ENCODE peak calls at places on chromosomes 2 and 18, in eight cellular contexts. U is H1; H is CD4-positive, CD25-positive, alpha-beta regulatory T cell; C is ascending aorta; K is left lung; T is transverse colon; J is adrenal gland; V is Karpas-422. L is an unnamed sample. For H3K9me3, the result is how much of the 10 kb centered on the place peaks cover.

GRCh38 chr2:119428488-119429224 is 3.0 kb upstream of the TMEM37 start:
- DNase-seq in J (peak), C (peak), U (no peak), V (no peak), T (no peak), K (peak), H (no peak), L (no peak)

GRCh38 chr2:8086796-8087479 is 594.9 kb upstream of the ID2 start:
- DNase-seq in J (no peak), U (no peak), K (no peak), T (no peak), C (no peak), V (no peak), H (no peak), L (no peak)

GRCh38 chr2:26941486-26941885 is 29.0 kb upstream of the MAPRE3 start:
- DNase-seq in J (no peak), U (no peak), V (no peak), C (no peak), K (no peak), T (no peak), H (no peak), L (no peak)

GRCh38 chr2:19362652-19363473 is 4.4 kb upstream of the OSR1 start:
- DNase-seq in H (no peak), C (peak), J (peak), U (no peak), T (peak), V (peak), K (peak), L (peak)

GRCh38 chr2:219522111-219523030 is 8.1 kb downstream of the ASIC4 start:
- DNase-seq in C (no peak), V (no peak), H (no peak), T (no peak), K (no peak), U (no peak), J (no peak), L (no peak)

GRCh38 chr2:121128741-121129659 is 156.0 kb downstream of the TFCP2L1 start:
- DNase-seq in T (peak), H (no peak), K (peak), C (no peak), J (no peak), V (peak), U (no peak), L (no peak)

GRCh38 chr18:22466608-22467390 is 49.1 kb upstream of the CTAGE1 start:
- DNase-seq in T (no peak), V (no peak), C (no peak), K (peak), U (no peak), H (no peak), J (no peak), L (no peak)

GRCh38 chr2:32865399-32866068 is 81.2 kb upstream of the LTBP1 start:
- DNase-seq in K (no peak), C (no peak), J (no peak), H (no peak), V (no peak), T (no peak), U (no peak), L (no peak)

GRCh38 chr2:169999041-169999440 is 171.8 kb downstream of the UBR3 start:
- DNase-seq in H (no peak), C (no peak), J (no peak), K (no peak), U (no peak), T (no peak), V (no peak), L (no peak)

GRCh38 chr2:152106464-152106863 is 7.6 kb upstream of the CACNB4 start:
- DNase-seq in H (no peak), C (no peak), K (no peak), J (no peak), T (no peak), V (no peak), U (no peak), L (no peak)

DNA sequence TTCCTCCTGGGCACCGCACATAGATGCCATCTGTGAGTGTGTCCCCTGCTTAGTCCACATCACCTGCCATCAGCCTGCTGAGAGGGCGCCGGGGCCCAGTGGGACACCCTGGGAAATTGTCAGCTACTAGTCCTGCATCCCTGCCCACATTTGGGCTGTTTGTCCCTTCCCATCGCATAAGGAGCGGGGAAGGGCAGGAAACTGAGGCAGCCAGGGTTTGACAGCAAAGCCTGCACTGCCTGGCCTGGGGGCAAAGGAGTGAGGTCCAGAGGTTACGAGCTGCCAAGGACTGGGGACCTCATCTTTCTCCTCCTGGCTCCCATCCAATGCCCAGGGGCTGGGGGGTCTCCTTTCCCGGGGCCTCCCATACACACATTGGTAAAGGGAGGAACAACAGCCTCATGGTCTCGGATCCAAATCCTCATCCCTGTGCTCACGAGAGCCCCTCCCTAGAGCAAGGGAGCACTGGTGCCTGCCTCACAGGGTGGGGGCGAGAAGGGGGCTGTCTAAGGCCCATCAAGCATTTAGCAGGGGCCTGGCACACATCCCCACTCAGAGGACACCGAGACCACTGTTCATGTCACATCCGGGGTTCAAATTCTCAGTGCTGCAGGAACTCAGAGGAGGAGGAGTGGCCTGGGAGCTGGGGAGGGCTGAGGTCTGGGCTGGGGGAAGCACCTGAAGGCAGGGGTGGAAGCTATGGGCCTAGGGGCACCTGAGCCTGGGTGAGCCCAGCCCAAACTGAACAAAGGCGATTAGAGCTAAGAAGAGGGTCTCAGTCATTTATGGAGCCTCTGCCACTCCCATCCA is 113.8 kb downstream of the SMAD7 start:
- DNase-seq in K (no peak), H (no peak), U (no peak), T (no peak), C (peak), J (no peak), V (no peak), L (no peak)
- H3K27ac ChIP-seq in K (no peak), H (no peak), U (no peak), T (no peak), C (peak), J (no peak), V (no peak), L (no peak)

GRCh38 chr2:24485191-24485590 is 5.9 kb upstream of the NCOA1 start:
- DNase-seq in T (no peak), C (no peak), K (no peak), U (no peak), J (no peak), H (no peak), V (no peak), L (no peak)
- H3K9me3 ChIP-seq in T (under half), C (under half), K (under half), U (under half), J (under half), H (under half), V (under half), L (under half)

GRCh38 chr2:179636100-179636980 is 225.1 kb downstream of the ZNF385B start:
- DNase-seq in H (no peak), U (no peak), C (no peak), T (no peak), K (no peak), J (no peak), V (no peak), L (no peak)

GRCh38 chr2:179642462-179642861 is 218.9 kb downstream of the ZNF385B start:
- DNase-seq in U (no peak), H (no peak), K (no peak), T (no peak), J (no peak), C (no peak), V (no peak), L (no peak)

DNA sequence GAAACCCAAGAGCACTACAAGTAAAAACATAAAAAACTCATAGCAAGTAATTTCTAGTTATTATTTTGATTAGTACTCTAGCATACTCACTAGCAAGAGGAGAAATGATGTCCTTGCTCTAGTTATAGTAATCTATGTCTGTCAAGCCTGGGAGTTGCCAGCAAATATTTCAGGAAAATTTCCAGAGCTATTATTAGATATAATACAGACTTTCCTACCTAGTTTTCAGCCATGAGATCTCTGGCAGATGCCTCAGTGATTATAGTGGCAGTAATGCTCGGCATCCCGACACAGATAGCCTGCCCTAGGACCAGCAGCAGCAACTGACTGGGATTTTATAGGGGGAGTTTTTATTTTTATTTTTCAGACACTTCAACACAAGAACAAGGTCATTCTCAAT is 224.4 kb downstream of the ZNF385B start:
- DNase-seq in U (no peak), T (no peak), V (no peak), K (no peak), C (no peak), J (no peak), H (no peak), L (no peak)
- H3K27ac ChIP-seq in U (no peak), T (no peak), V (no peak), K (no peak), C (no peak), J (no peak), H (no peak), L (no peak)

GRCh38 chr2:105989070-105989469 is 205.0 kb downstream of the UXS1 start:
- DNase-seq in V (no peak), H (no peak), C (no peak), T (no peak), U (no peak), K (no peak), J (no peak), L (no peak)

DNA sequence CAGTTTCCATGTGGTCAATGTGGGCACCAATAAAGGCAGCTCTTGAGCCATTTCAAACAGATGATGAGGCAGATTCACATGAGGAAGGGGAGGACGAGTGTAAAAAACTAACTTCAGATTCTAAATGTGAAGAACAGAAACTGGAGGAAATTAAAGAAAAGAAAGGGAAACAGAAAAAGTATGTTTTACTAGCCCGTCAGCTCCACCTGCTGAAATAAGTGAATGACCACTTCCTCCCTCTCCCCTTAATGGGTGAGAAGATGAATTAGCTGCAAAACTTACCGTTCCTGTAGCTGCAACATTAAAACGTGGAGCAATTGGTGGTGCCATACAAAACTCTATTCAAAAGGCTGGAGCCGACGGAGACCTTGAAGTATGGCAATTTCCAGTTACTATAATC is 203.5 kb downstream of the UXS1 start:
- DNase-seq in J (no peak), U (no peak), V (no peak), H (no peak), C (no peak), T (no peak), K (no peak), L (no peak)
- H3K9me3 ChIP-seq in J (under half), U (half or more), V (under half), H (half or more), C (under half), T (under half), K (under half), L (under half)

GRCh38 chr2:25709349-25709748 is 36.0 kb upstream of the DTNB start:
- DNase-seq in H (no peak), V (no peak), K (no peak), J (no peak), T (no peak), C (no peak), U (no peak), L (no peak)

GRCh38 chr2:25710750-25711149 is 37.4 kb upstream of the DTNB start:
- DNase-seq in U (no peak), H (no peak), C (no peak), V (no peak), T (no peak), K (no peak), J (no peak), L (no peak)

GRCh38 chr2:25712455-25712854 is 39.1 kb upstream of the DTNB start:
- DNase-seq in H (no peak), C (no peak), J (no peak), U (no peak), K (no peak), T (no peak), V (no peak), L (no peak)

GRCh38 chr2:25714740-25715139 is 41.4 kb upstream of the DTNB start:
- DNase-seq in V (peak), T (no peak), U (no peak), J (no peak), C (no peak), H (no peak), K (no peak), L (no peak)

GRCh38 chr2:25711641-25712369 is 38.4 kb upstream of the DTNB start:
- DNase-seq in C (no peak), J (no peak), T (no peak), H (no peak), K (no peak), U (no peak), V (no peak), L (no peak)
- H3K27ac ChIP-seq in C (no peak), J (no peak), T (no peak), H (no peak), K (no peak), U (no peak), V (no peak), L (no peak)

GRCh38 chr18:5158587-5158986 is 38.5 kb downstream of the AKAIN1 start:
- DNase-seq in H (no peak), V (no peak), K (no peak), U (no peak), J (no peak), T (no peak), C (no peak), L (no peak)

GRCh38 chr18:5155180-5155906 is 41.7 kb downstream of the AKAIN1 start:
- DNase-seq in U (no peak), J (no peak), H (no peak), V (no peak), K (no peak), C (no peak), T (no peak), L (no peak)

GRCh38 chr18:5159080-5159479 is 38.0 kb downstream of the AKAIN1 start:
- DNase-seq in C (no peak), V (no peak), T (no peak), K (no peak), J (no peak), H (peak), U (no peak), L (peak)

GRCh38 chr18:5158171-5158570 is 38.9 kb downstream of the AKAIN1 start:
- DNase-seq in C (no peak), T (no peak), U (no peak), H (no peak), K (no peak), J (no peak), V (no peak), L (no peak)

GRCh38 chr18:5155907-5156287 is 41.2 kb downstream of the AKAIN1 start:
- DNase-seq in T (no peak), K (no peak), V (no peak), H (no peak), C (no peak), U (no peak), J (no peak), L (no peak)
- H3K9me3 ChIP-seq in T (under half), K (under half), V (under half), H (under half), C (under half), U (under half), J (under half), L (under half)

GRCh38 chr2:150168596-150168995 is 318.9 kb downstream of the RND3 start:
- DNase-seq in V (no peak), J (no peak), U (no peak), K (no peak), H (no peak), T (no peak), C (no peak), L (no peak)
- H3K27ac ChIP-seq in V (no peak), J (no peak), U (no peak), K (no peak), H (no peak), T (peak), C (peak), L (no peak)